ENCODE peak calls at places on chromosomes 7 and 10, in four cellular contexts. C, W, N and E are unnamed samples.
A peak's percentile ranks its signal among the peaks of the same experiment; 100 is the strongest.

GRCh38 chr7:7996568-7996967 is 28.0 kb downstream of the GLCCI1 start:
- DNase-seq in C (no peak), W (peak; percentile 30), N (no peak), E (peak; percentile 12)

GRCh38 chr10:99768430-99769011 is 13.9 kb upstream of the ABCC2 start:
- DNase-seq in C (no peak), W (peak; percentile 53), N (no peak), E (no peak)

GRCh38 chr7:71442492-71443196 is 310.7 kb downstream of the GALNT17 start:
- DNase-seq in C (no peak), W (no peak), N (no peak), E (no peak)

GRCh38 chr7:101736077-101736476 is 81.3 kb upstream of the CUX1 start:
- DNase-seq in C (no peak), W (no peak), N (no peak), E (no peak)

GRCh38 chr10:14186245-14186644 is 144.5 kb downstream of the FRMD4A start:
- DNase-seq in C (no peak), W (peak; percentile 11), N (no peak), E (peak; percentile 51)

GRCh38 chr10:45374451-45375052 is 536 bp downstream of the ALOX5 start:
- DNase-seq in C (no peak), W (no peak), N (no peak), E (no peak)

GRCh38 chr7:134954197-134955082 is 31.9 kb upstream of the AGBL3 start:
- DNase-seq in C (no peak), W (peak; percentile 54), N (no peak), E (no peak)

GRCh38 chr7:17633099-17633498 is 307.2 kb downstream of the SNX13 start:
- DNase-seq in C (no peak), W (peak; percentile 59), N (no peak), E (peak; percentile 51)

GRCh38 chr7:90726120-90726519 is 130.0 kb downstream of the CDK14 start:
- DNase-seq in C (no peak), W (peak; percentile 46), N (no peak), E (no peak)

GRCh38 chr7:133815677-133816210 is 311.4 kb upstream of the LRGUK start:
- DNase-seq in C (no peak), W (peak; percentile 82), N (no peak), E (no peak)

GRCh38 chr10:114387784-114388183 is 16.5 kb downstream of the AFAP1L2 start:
- DNase-seq in C (no peak), W (no peak), N (no peak), E (no peak)
- H3K27ac ChIP-seq in C (no peak overlapping the region), W (no peak overlapping the region), N (no peak overlapping the region), E (no peak overlapping the region)

DNA sequence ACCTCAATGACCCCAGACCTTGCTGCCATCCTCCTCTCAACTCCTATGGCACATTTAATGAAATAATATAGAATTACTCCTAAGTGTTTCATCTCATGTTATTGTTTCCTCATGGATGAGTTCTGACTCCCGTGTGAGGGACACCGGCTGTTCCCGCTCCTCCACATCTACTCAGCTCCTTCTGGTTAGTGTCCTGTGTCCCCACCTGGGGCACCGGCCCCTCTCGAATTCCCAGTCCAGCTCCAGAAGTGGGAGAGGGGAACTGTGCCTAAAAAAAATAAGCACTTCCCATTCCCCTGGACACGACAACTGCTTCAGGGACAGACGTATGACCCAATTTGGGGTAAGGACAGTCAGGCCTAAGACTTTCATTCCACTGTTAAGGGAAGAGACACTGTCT is 58.3 kb downstream of the PIP4K2A start:
- DNase-seq in C (no peak), W (no peak), N (no peak), E (no peak)
- H3K27ac ChIP-seq in C (peak overlapping the region; percentile 19), W (peak overlapping the region; percentile 18), N (no peak overlapping the region), E (no peak overlapping the region)

GRCh38 chr10:48306870-48307531 is 524 bp downstream of the MAPK8 start:
- DNase-seq in C (peak; percentile 81), W (peak; percentile 35), N (no peak), E (peak; percentile 22)

GRCh38 chr10:48306265-48306869 is at the start of gene MAPK8:
- DNase-seq in C (peak; percentile 91), W (peak; percentile 81), N (peak; percentile 98), E (peak; percentile 71)

GRCh38 chr10:48307584-48307983 is 1.1 kb downstream of the MAPK8 start:
- DNase-seq in C (no peak), W (no peak), N (no peak), E (no peak)

GRCh38 chr10:48302515-48303476 is 3.7 kb upstream of the MAPK8 start:
- DNase-seq in C (no peak), W (no peak), N (no peak), E (no peak)

DNA sequence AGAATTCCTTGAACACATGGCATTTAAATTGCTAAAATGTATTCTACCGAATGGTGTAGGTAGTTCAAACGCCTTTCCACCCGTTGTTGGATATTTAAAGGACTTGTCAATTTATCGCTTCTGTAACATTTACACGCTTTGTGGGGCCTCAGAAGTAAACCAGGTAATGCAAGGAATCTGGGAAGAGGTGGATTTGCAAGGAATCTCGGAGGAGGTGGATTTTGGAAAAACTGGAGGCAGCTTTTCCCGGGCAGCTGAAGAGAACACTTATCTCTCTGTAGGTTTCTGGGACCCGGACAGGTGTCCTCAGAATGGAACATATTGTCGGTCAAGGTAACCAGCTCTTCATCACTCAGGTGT is 592 bp upstream of the MAPK8 start:
- DNase-seq in C (no peak), W (no peak), N (no peak), E (no peak)
- H3K27ac ChIP-seq in C (peak overlapping the region; percentile 16), W (no peak overlapping the region), N (no peak overlapping the region), E (no peak overlapping the region)

DNA sequence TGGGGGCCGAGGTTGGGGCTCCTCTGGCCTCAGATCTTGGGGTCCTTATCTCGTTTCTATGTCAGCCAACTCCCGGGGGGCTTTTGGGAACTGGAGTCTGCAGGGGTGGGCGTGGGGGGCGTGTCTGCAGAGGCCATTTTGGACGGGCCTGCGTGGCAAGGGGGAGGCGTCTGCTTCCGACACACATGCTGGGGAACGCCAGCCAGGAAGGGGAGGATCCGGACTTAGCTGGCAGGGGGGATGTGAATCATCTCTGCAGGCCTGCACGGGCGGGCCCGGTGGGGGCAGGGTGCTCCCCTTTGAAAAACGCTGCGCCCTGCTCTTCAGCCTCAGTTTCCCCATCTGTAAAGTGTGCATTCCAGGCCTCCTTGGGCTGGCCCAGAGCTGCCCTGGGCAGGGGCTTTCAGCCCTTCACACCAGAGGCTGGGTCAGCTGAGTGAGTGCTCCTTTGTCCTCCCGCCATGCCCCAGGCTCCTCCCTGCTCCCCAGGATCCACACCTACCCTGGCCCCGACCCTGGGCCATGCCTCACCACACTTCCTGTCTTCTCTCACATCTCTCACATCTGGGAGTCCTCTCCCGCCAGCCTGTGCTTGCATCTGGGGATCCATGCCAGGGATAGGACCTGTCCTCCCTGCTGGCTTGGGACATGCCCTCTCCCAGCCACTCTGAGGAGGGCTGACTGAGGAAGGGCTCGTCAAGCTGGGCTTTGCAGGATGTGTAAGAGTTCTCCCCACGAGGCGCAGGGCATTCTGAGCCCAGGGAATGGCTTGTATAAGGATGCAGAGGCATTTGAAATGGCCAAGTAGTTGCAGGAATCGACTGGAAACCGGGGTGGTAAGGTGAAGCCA is 172.6 kb upstream of the TNRC18 start:
- DNase-seq in C (peak; percentile 71), W (peak; percentile 95), N (peak; percentile 76), E (peak; percentile 94)
- H3K27ac ChIP-seq in C (no peak overlapping the region), W (peak overlapping the region; percentile 94), N (no peak overlapping the region), E (peak overlapping the region; percentile 45)

GRCh38 chr10:73915206-73915851 is 4.4 kb downstream of the PLAU start:
- DNase-seq in C (no peak), W (no peak), N (no peak), E (no peak)
- H3K27ac ChIP-seq in C (no peak overlapping the region), W (peak overlapping the region; percentile 16), N (no peak overlapping the region), E (no peak overlapping the region)

DNA sequence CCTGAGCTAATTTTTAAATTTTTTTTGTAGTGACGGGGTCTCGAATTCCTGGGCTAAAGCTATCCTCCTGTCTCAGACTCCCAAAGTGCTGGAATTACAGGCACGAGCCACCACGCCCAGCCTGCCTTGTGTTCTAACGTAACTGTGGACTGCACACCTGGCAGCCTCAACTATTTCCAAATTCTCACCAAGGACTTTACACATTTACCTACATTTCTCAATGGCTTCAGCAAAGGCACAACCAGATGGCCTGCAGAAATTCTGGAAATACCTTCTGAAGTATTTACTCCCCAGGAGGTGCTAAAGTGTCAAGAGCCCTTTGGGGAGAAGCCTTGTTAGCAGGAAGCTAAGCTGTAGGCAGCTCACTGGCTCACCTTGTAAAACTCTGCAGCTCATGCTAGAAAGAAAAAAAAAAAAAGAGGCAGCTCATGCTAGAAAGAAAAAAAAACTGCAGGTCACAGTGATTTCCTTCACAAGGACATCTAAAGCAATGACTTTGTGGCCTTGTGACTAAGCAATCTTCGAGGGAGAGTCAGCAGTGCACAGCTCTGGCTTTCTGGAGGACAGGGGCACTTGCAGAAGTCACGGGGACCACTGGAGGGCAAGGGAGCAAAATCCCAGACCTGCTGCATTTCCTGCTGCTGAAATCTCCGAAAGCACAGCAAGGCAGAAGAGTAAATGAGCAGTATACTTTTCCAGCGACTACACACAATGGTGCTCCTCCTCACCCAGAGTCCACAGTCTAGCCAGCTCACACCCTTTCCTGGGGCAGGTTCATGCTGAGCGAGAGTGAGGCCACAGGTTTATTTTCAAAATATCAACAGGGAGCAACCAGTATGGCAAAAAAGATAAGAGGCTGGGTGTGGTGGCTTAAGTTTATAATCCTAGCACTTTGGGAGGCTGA is 40.4 kb downstream of the BAIAP2L1 start:
- DNase-seq in C (no peak), W (no peak), N (peak; percentile 78), E (no peak)
- H3K27ac ChIP-seq in C (no peak overlapping the region), W (no peak overlapping the region), N (peak overlapping the region; percentile 85), E (no peak overlapping the region)

DNA sequence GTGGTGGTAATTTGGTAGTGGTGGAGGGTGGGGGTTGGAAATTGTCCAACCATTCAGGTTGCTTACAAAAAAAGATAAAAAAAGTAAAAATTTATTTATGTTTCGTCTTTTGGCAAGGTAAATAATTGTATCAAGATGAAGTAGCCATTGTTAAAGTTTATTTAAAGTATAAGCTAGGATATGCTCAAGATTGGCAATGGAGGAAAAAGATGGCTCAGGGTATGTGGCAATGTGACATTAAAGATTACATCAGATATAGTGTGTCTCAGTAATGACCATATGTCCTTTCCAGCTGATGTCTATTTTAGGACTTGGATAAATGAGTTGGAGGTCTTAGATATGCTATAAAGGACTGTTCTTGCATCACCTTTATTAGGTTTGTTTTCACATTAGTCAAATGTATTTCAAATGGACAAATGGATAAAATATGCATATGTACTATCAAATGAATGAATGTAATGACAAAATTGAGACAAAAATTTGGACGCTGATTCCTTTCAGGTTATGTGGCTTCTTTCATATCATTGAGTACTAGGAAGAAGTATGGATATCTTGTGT is 60.9 kb downstream of the ST7 start:
- DNase-seq in C (no peak), W (no peak), N (no peak), E (no peak)
- H3K27ac ChIP-seq in C (no peak overlapping the region), W (no peak overlapping the region), N (no peak overlapping the region), E (peak overlapping the region; percentile 6)